ENCODE peak calls at places on chromosomes 11 and 22, in eight cellular contexts. R is effector memory CD8-positive, alpha-beta T cell; D is stimulated activated naive CD4-positive, alpha-beta T cell; S is skeletal muscle cell; J is lower leg skin; Z is amniotic stem cell; E is BE2C; Y is NCI-H2081. P is an unnamed sample.

GRCh38 chr11:3088806-3089205 is 31.6 kb upstream of the CARS1 start:
- DNase-seq in Y (no peak), R (no peak), E (no peak), S (no peak), Z (no peak), D (no peak), J (no peak), P (no peak)

GRCh38 chr11:9884601-9885000 is 220.7 kb downstream of the SWAP70 start:
- DNase-seq in Y (no peak), Z (no peak), S (no peak), E (no peak), R (no peak), J (no peak), D (no peak), P (no peak)

GRCh38 chr11:31802000-31802551 is 9.0 kb downstream of the PAX6 start:
- DNase-seq in Y (no peak), E (no peak), D (no peak), R (no peak), J (no peak), S (no peak), Z (no peak), P (no peak)

GRCh38 chr22:34622602-34623001 is 443.4 kb upstream of the ISX start:
- DNase-seq in S (no peak), D (no peak), Y (no peak), E (no peak), Z (no peak), R (no peak), J (no peak), P (no peak)

GRCh38 chr11:113554531-113554930 is 79.3 kb upstream of the DRD2 start:
- DNase-seq in D (no peak), Z (no peak), Y (no peak), E (no peak), S (no peak), J (peak), R (no peak), P (no peak)

GRCh38 chr22:22362939-22363338 is 118.4 kb downstream of the VPREB1 start:
- DNase-seq in J (no peak), E (no peak), R (no peak), Y (no peak), Z (no peak), D (no peak), S (no peak), P (no peak)

GRCh38 chr11:30322162-30322561 is 742 bp upstream of the ARL14EP start:
- DNase-seq in D (no peak), Z (no peak), Y (no peak), J (no peak), R (no peak), E (no peak), S (no peak), P (no peak)

GRCh38 chr11:76557466-76557865 is 112.6 kb downstream of the EMSY start:
- DNase-seq in S (no peak), D (no peak), Y (no peak), R (no peak), J (no peak), Z (no peak), E (no peak), P (no peak)

GRCh38 chr11:17563248-17563647 is 16.2 kb downstream of the OTOG start:
- DNase-seq in D (no peak), Y (no peak), S (no peak), J (no peak), R (no peak), Z (no peak), E (peak), P (no peak)

GRCh38 chr11:113877673-113878060 is 2.3 kb upstream of the USP28 start:
- DNase-seq in D (no peak), E (no peak), Y (no peak), J (no peak), S (no peak), Z (no peak), R (no peak), P (peak)

GRCh38 chr11:116600930-116601329 is 171.9 kb downstream of the BUD13 start:
- DNase-seq in Z (no peak), S (no peak), Y (no peak), J (no peak), D (no peak), R (no peak), E (no peak), P (no peak)

GRCh38 chr11:12706531-12707499 is 32.6 kb downstream of the TEAD1 start:
- DNase-seq in S (no peak), D (no peak), E (peak), J (no peak), R (no peak), Z (no peak), Y (peak), P (no peak)

GRCh38 chr11:74822187-74822586 is 73.5 kb downstream of the RNF169 start:
- DNase-seq in Z (no peak), Y (no peak), J (no peak), E (no peak), D (no peak), R (no peak), S (peak), P (no peak)

GRCh38 chr11:95577716-95578460 is 211.7 kb downstream of the FAM76B start:
- DNase-seq in Y (no peak), R (no peak), J (no peak), Z (peak), S (peak), D (no peak), E (no peak), P (no peak)

GRCh38 chr11:124086447-124086846 is 28.8 kb upstream of the VWA5A start:
- DNase-seq in E (peak), J (no peak), D (no peak), R (no peak), S (no peak), Z (no peak), Y (peak), P (no peak)

GRCh38 chr11:66238786-66239413 is 29.5 kb upstream of the RAB1B start:
- DNase-seq in S (no peak), R (no peak), E (no peak), J (no peak), D (no peak), Z (no peak), Y (no peak), P (peak)

GRCh38 chr11:82995754-82996398 is 75.8 kb downstream of the RAB30 start:
- DNase-seq in S (peak), D (no peak), E (no peak), J (no peak), Y (no peak), Z (peak), R (no peak), P (no peak)

GRCh38 chr22:42134033-42135020 is 3.7 kb upstream of the CYP2D6 start:
- DNase-seq in Z (no peak), E (no peak), R (no peak), D (no peak), S (no peak), J (no peak), Y (no peak), P (no peak)

GRCh38 chr11:27783701-27784355 is 83.6 kb upstream of the BDNF start:
- DNase-seq in J (no peak), D (no peak), E (no peak), R (no peak), S (peak), Y (no peak), Z (no peak), P (no peak)

GRCh38 chr22:25970348-25970995 is 198.8 kb upstream of the SEZ6L start:
- DNase-seq in D (no peak), S (no peak), Z (no peak), E (peak), J (no peak), Y (peak), R (no peak), P (no peak)

GRCh38 chr11:67372993-67373915 is at the start of gene CLCF1:
- DNase-seq in E (peak), D (peak), S (peak), J (no peak), R (peak), Y (no peak), Z (peak), P (no peak)

GRCh38 chr22:19891350-19892248 is 36.9 kb upstream of the GNB1L start:
- DNase-seq in D (peak), S (peak), Y (peak), J (no peak), E (peak), Z (no peak), R (peak), P (no peak)

GRCh38 chr11:17538731-17539130 is 5.5 kb downstream of the USH1C start:
- DNase-seq in J (no peak), Z (no peak), S (no peak), R (no peak), Y (no peak), E (no peak), D (no peak), P (no peak)

GRCh38 chr22:29030016-29030617 is 31.5 kb downstream of the C22orf31 start:
- DNase-seq in S (peak), E (no peak), Y (no peak), J (no peak), Z (no peak), D (no peak), R (no peak), P (no peak)

P was measured in CMK.